ENCODE peak calls at places on chromosomes 5 and 9, in five cellular contexts. E is GM03348; O is GM23338; Y is stimulated activated CD4-positive, alpha-beta T cell treated with anti-CD3 and anti-CD28 coated beads, Interleukin-2, amount 100 ng/mL, for 24 hours; Z is iris pigment epithelial cell. L is an unnamed sample.

GRCh38 chr5:113215401-113216060 is 219.3 kb downstream of the TSSK1B start:
- DNase-seq in E (peak; percentile 39), O (no peak), Y (no peak), Z (peak; percentile 72), L (no peak)

GRCh38 chr5:73938280-73938937 is 312.4 kb downstream of the ARHGEF28 start:
- DNase-seq in Y (no peak), O (no peak), E (peak; percentile 87), Z (peak; percentile 98), L (no peak)

GRCh38 chr9:14437336-14438231 is 123.6 kb upstream of the NFIB start:
- DNase-seq in O (no peak), E (no peak), Y (no peak), Z (no peak), L (no peak)

GRCh38 chr9:88258012-88258411 is 119.7 kb upstream of the SPATA31C2 start:
- DNase-seq in E (peak; percentile 86), O (no peak), Y (no peak), Z (peak; percentile 82), L (no peak)

GRCh38 chr9:34996181-34996904 is 6.8 kb downstream of the DNAJB5 start:
- DNase-seq in Z (no peak), O (no peak), Y (no peak), E (no peak), L (peak; percentile 7)

GRCh38 chr5:141558150-141558549 is 60.6 kb downstream of the DIAPH1 start:
- DNase-seq in E (no peak), O (peak; percentile 48), Y (no peak), Z (peak; percentile 9), L (no peak)

GRCh38 chr5:88436290-88436689 is 167.6 kb upstream of the TMEM161B start:
- DNase-seq in E (no peak), O (no peak), Z (no peak), Y (no peak), L (no peak)

GRCh38 chr5:121285861-121286527 is 565.7 kb upstream of the FTMT start:
- DNase-seq in O (no peak), Z (peak; percentile 15), E (peak; percentile 23), Y (no peak), L (no peak)

GRCh38 chr9:127049044-127049443 is 73.4 kb downstream of the ANGPTL2 start:
- DNase-seq in Z (peak; percentile 95), E (peak; percentile 79), O (no peak), Y (no peak), L (no peak)